ENCODE peak calls at places on chromosomes 7 and 10, in seven cellular contexts. L is AML-193, I is putamen, A is NCI-H526 treated with DMSO at 0.1 percent for 48 hours, E is KBM-7, M is NCI-H1105 treated with DMSO at 0.1 percent for 48 hours, C is SK-N-DZ. Y is an unnamed sample.

GRCh38 chr7:135685306-135686084 is 23.2 kb downstream of the STMP1 start:
- DNase-seq in L (no peak), I (no peak), A (no peak), E (no peak), M (no peak), C (no peak), Y (no peak)

GRCh38 chr10:28995497-28995896 is 293.4 kb upstream of the LYZL1 start:
- DNase-seq in L (no peak), I (no peak), A (no peak), E (no peak), M (no peak), C (no peak), Y (no peak)

GRCh38 chr7:99733448-99733847 is 1.5 kb downstream of the CYP3A7 start:
- DNase-seq in L (no peak), I (no peak), A (no peak), E (peak), M (no peak), C (peak), Y (no peak)

GRCh38 chr7:55019329-55019690 is 493 bp downstream of the EGFR start:
- DNase-seq in L (no peak), I (no peak), A (no peak), E (no peak), M (no peak), C (peak), Y (no peak)

GRCh38 chr7:157854066-157854891 is 517.5 kb downstream of the DNAJB6 start:
- DNase-seq in L (no peak), I (no peak), A (no peak), E (peak), M (no peak), C (peak), Y (no peak)

GRCh38 chr7:44767912-44768662 is 19.4 kb downstream of the ZMIZ2 start:
- DNase-seq in L (no peak), I (peak), A (no peak), E (no peak), M (peak), C (no peak), Y (peak)

GRCh38 chr10:77496941-77497420 is 140.6 kb downstream of the KCNMA1 start:
- DNase-seq in L (no peak), I (no peak), A (peak), E (no peak), M (no peak), C (no peak), Y (no peak)

GRCh38 chr10:35765039-35765662 is 123.1 kb upstream of the FZD8 start:
- DNase-seq in L (no peak), I (no peak), A (no peak), E (no peak), M (no peak), C (peak), Y (no peak)

GRCh38 chr10:65358565-65358964 is 1567.3 kb upstream of the LRRTM3 start:
- DNase-seq in L (no peak), I (peak), A (no peak), E (peak), M (peak), C (peak), Y (peak)

GRCh38 chr10:97025613-97026242 is 160.0 kb downstream of the SLIT1 start:
- DNase-seq in L (peak), I (peak), A (peak), E (peak), M (peak), C (peak), Y (peak)

GRCh38 chr10:84587789-84588188 is 259.4 kb downstream of the CCSER2 start:
- DNase-seq in L (no peak), I (no peak), A (no peak), E (no peak), M (no peak), C (no peak), Y (no peak)